ENCODE peak calls at places on chromosomes 7 and 10, in five cellular contexts. One of them, this sample, is unnamed.
A peak's percentile ranks its signal among the peaks of the same experiment; 100 is the strongest.

GRCh38 chr10:61130366-61130765 is 186.4 kb upstream of the RHOBTB1 start:
- DNase-seq in OCI-LY7: no peak
- DNase-seq in foreskin fibroblast: peak; percentile 25
- DNase-seq in breast epithelium: no peak
- DNase-seq in AG04450: no peak
- DNase-seq in this sample: no peak

GRCh38 chr10:45376364-45376801 is 2.4 kb downstream of the ALOX5 start:
- DNase-seq in OCI-LY7: peak; percentile 78
- DNase-seq in foreskin fibroblast: no peak
- DNase-seq in breast epithelium: no peak
- DNase-seq in AG04450: no peak
- DNase-seq in this sample: no peak

GRCh38 chr7:72785166-72785955 is 42.6 kb downstream of the TYW1B start:
- DNase-seq in OCI-LY7: no peak
- DNase-seq in foreskin fibroblast: peak; percentile 16
- DNase-seq in breast epithelium: no peak
- DNase-seq in AG04450: no peak
- DNase-seq in this sample: no peak

GRCh38 chr10:4383683-4384082 is 442.3 kb upstream of the AKR1E2 start:
- DNase-seq in OCI-LY7: no peak
- DNase-seq in foreskin fibroblast: no peak
- DNase-seq in breast epithelium: no peak
- DNase-seq in AG04450: no peak
- DNase-seq in this sample: no peak

GRCh38 chr7:11193131-11193867 is 219.6 kb downstream of the PHF14 start:
- DNase-seq in OCI-LY7: no peak
- DNase-seq in foreskin fibroblast: peak; percentile 10
- DNase-seq in breast epithelium: no peak
- DNase-seq in AG04450: no peak
- DNase-seq in this sample: peak; percentile 61

GRCh38 chr10:9238041-9238440 is 1183.6 kb downstream of the GATA3 start:
- DNase-seq in OCI-LY7: no peak
- DNase-seq in foreskin fibroblast: no peak
- DNase-seq in breast epithelium: no peak
- DNase-seq in AG04450: no peak
- DNase-seq in this sample: no peak

GRCh38 chr7:112708236-112708635 is 82.0 kb downstream of the TMEM168 start:
- DNase-seq in OCI-LY7: no peak
- DNase-seq in foreskin fibroblast: no peak
- DNase-seq in breast epithelium: no peak
- DNase-seq in AG04450: no peak
- DNase-seq in this sample: no peak

GRCh38 chr7:91352091-91352490 is 87.9 kb downstream of the FZD1 start:
- DNase-seq in OCI-LY7: no peak
- DNase-seq in foreskin fibroblast: no peak
- DNase-seq in breast epithelium: no peak
- DNase-seq in AG04450: no peak
- DNase-seq in this sample: no peak

GRCh38 chr10:34216348-34216908 is 598.7 kb downstream of the PARD3 start:
- DNase-seq in OCI-LY7: no peak
- DNase-seq in foreskin fibroblast: no peak
- DNase-seq in breast epithelium: no peak
- DNase-seq in AG04450: no peak
- DNase-seq in this sample: no peak

GRCh38 chr10:28796606-28797512 is 119.5 kb downstream of the BAMBI start:
- DNase-seq in OCI-LY7: no peak
- DNase-seq in foreskin fibroblast: no peak
- DNase-seq in breast epithelium: no peak
- DNase-seq in AG04450: peak; percentile 26
- DNase-seq in this sample: no peak

GRCh38 chr7:91128574-91129348 is 135.5 kb upstream of the FZD1 start:
- DNase-seq in OCI-LY7: no peak
- DNase-seq in foreskin fibroblast: no peak
- DNase-seq in breast epithelium: no peak
- DNase-seq in AG04450: no peak
- DNase-seq in this sample: no peak

GRCh38 chr10:110217609-110218008 is 10.2 kb downstream of the MXI1 start:
- DNase-seq in OCI-LY7: no peak
- DNase-seq in foreskin fibroblast: no peak
- DNase-seq in breast epithelium: no peak
- DNase-seq in AG04450: no peak
- DNase-seq in this sample: no peak

GRCh38 chr10:84212015-84212414 is 13.3 kb downstream of the LRIT2 start:
- DNase-seq in OCI-LY7: no peak
- DNase-seq in foreskin fibroblast: no peak
- DNase-seq in breast epithelium: no peak
- DNase-seq in AG04450: no peak
- DNase-seq in this sample: no peak

GRCh38 chr10:84214612-84215235 is 10.6 kb downstream of the LRIT2 start:
- DNase-seq in OCI-LY7: peak; percentile 52
- DNase-seq in foreskin fibroblast: no peak
- DNase-seq in breast epithelium: no peak
- DNase-seq in AG04450: no peak
- DNase-seq in this sample: no peak

GRCh38 chr10:84211566-84211965 is 13.8 kb downstream of the LRIT2 start:
- DNase-seq in OCI-LY7: no peak
- DNase-seq in foreskin fibroblast: no peak
- DNase-seq in breast epithelium: no peak
- DNase-seq in AG04450: no peak
- DNase-seq in this sample: no peak

GRCh38 chr10:84213076-84213475 is 12.3 kb downstream of the LRIT2 start:
- DNase-seq in OCI-LY7: no peak
- DNase-seq in foreskin fibroblast: no peak
- DNase-seq in breast epithelium: no peak
- DNase-seq in AG04450: no peak
- DNase-seq in this sample: no peak

DNA sequence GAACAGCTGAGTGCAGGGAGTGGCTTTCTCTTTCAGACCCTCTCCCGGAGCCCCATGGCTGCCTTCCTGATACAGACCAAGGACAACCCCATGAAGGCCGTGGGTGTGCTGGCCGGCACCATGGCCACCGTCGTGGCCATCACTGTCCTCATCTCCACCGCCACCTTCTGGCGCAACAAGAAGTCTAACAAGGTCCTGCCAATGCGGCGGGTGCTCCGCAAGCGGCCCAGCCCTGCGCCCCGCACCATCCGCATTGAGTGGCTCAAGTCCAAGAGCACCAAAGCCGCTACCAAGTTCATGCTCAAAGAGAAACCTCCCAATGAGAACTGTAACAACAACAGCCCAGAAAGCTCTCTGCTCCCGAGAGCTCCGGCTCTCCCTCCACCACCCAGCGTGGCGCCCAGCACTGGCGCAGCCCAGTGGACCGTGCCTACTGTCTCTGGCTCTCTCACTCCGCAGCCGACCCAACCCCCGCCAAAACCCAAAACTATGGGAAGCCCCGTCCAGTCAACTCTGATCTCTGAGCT is 11.2 kb downstream of the LRIT2 start:
- DNase-seq in OCI-LY7: no peak
- DNase-seq in foreskin fibroblast: no peak
- DNase-seq in breast epithelium: no peak
- DNase-seq in AG04450: no peak
- DNase-seq in this sample: no peak
- TF ChIP-seq CTCF in OCI-LY7: no peak
- TF ChIP-seq CTCF in foreskin fibroblast: no peak
- TF ChIP-seq CTCF in breast epithelium: no peak
- TF ChIP-seq CTCF in AG04450: no peak
- TF ChIP-seq CTCF in this sample: no peak

GRCh38 chr10:69885379-69886156 is 83.9 kb downstream of the COL13A1 start:
- DNase-seq in OCI-LY7: peak; percentile 6
- DNase-seq in foreskin fibroblast: no peak
- DNase-seq in breast epithelium: no peak
- DNase-seq in AG04450: no peak
- DNase-seq in this sample: no peak
- TF ChIP-seq CTCF in OCI-LY7: peak; percentile 66
- TF ChIP-seq CTCF in foreskin fibroblast: peak; percentile 24
- TF ChIP-seq CTCF in breast epithelium: peak; percentile 41
- TF ChIP-seq CTCF in AG04450: peak; percentile 54
- TF ChIP-seq CTCF in this sample: peak; percentile 79

DNA sequence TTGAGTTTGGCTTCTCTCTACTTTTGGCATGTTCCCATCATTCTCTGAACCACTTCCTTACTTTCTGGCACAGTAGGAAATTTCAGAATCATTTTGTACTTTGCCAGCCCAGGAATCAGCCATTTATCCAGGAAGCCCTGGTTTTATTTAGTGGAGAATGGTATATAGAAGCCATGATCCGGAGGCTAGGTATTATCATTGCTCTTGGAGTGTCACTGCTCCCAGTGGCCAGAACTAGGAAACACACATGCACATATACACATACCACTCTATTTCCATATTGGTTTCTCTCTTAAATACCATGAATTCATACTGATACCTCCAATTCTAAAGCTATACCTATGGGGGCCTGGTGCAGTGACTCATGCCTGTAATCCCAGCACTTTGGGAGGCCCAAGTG is 36.3 kb downstream of the SUFU start:
- DNase-seq in OCI-LY7: peak; percentile 26
- DNase-seq in foreskin fibroblast: peak; percentile 27
- DNase-seq in breast epithelium: no peak
- DNase-seq in AG04450: no peak
- DNase-seq in this sample: no peak
- TF ChIP-seq CTCF in OCI-LY7: peak; percentile 74
- TF ChIP-seq CTCF in foreskin fibroblast: peak; percentile 37
- TF ChIP-seq CTCF in breast epithelium: no peak
- TF ChIP-seq CTCF in AG04450: peak; percentile 47
- TF ChIP-seq CTCF in this sample: peak; percentile 15

GRCh38 chr7:220151-220841 is 27.9 kb downstream of the FAM20C start:
- DNase-seq in OCI-LY7: no peak
- DNase-seq in foreskin fibroblast: peak; percentile 39
- DNase-seq in breast epithelium: no peak
- DNase-seq in AG04450: no peak
- DNase-seq in this sample: no peak
- TF ChIP-seq CTCF in OCI-LY7: no peak
- TF ChIP-seq CTCF in foreskin fibroblast: no peak
- TF ChIP-seq CTCF in breast epithelium: no peak
- TF ChIP-seq CTCF in AG04450: no peak
- TF ChIP-seq CTCF in this sample: no peak

This sample was measured in mesothelial cell of epicardium.